ENCODE peak calls at places on chromosomes 13 and 19, in four cellular contexts. C is left ventricle myocardium inferior, I is fibroblast of lung, R is GM23248. P is an unnamed sample. For H3K36me3 and H3K4me1, the result is how much of the 10 kb centered on the place peaks cover.

GRCh38 chr19:38869160-38869835 is 8.8 kb downstream of the RINL start:
- DNase-seq in C (no peak), I (no peak), R (no peak), P (peak)

GRCh38 chr19:34426096-34426661 is 2.0 kb upstream of the UBA2 start:
- DNase-seq in C (no peak), I (no peak), R (no peak), P (no peak)

GRCh38 chr13:113547248-113547971 is 37.1 kb upstream of the TFDP1 start:
- DNase-seq in C (no peak), I (peak), R (peak), P (peak)

GRCh38 chr13:99086869-99087129 is 108.9 kb upstream of the DOCK9 start:
- DNase-seq in C (peak), I (peak), R (no peak), P (peak)

GRCh38 chr13:106533940-106534843 is 1.3 kb downstream of the EFNB2 start:
- DNase-seq in C (peak), I (peak), R (peak), P (peak)

GRCh38 chr13:96540656-96541055 is 450.7 kb downstream of the HS6ST3 start:
- DNase-seq in C (no peak), I (no peak), R (no peak), P (no peak)

GRCh38 chr13:97873398-97873797 is 80.1 kb upstream of the IPO5 start:
- DNase-seq in C (no peak), I (no peak), R (no peak), P (no peak)

GRCh38 chr19:29871143-29871542 is 59.4 kb downstream of the CCNE1 start:
- DNase-seq in C (no peak), I (no peak), R (no peak), P (no peak)

GRCh38 chr13:23966691-23967615 is 69.7 kb upstream of the C1QTNF9B start:
- DNase-seq in C (no peak), I (peak), R (no peak), P (no peak)

GRCh38 chr13:63864171-63864902 is 2448.7 kb upstream of the PCDH20 start:
- DNase-seq in C (no peak), I (peak), R (no peak), P (no peak)

GRCh38 chr13:91368676-91369425 is 21.4 kb downstream of the MIR17HG start:
- DNase-seq in C (no peak), I (no peak), R (peak), P (no peak)

GRCh38 chr19:17846146-17846545 is 1.6 kb downstream of the JAK3 start:
- DNase-seq in C (no peak), I (no peak), R (no peak), P (no peak)

GRCh38 chr19:16615788-16616187 is 12.2 kb downstream of the MED26 start:
- DNase-seq in C (no peak), I (no peak), R (no peak), P (no peak)

GRCh38 chr13:83815598-83815997 is 66.7 kb downstream of the SLITRK1 start:
- DNase-seq in C (no peak), I (no peak), R (no peak), P (no peak)

GRCh38 chr13:78802912-78803311 is 144.0 kb upstream of the OBI1 start:
- DNase-seq in C (no peak), I (no peak), R (no peak), P (no peak)

GRCh38 chr13:51614350-51614786 is 30.1 kb downstream of the WDFY2 start:
- DNase-seq in C (no peak), I (no peak), R (peak), P (peak)

GRCh38 chr13:34025746-34026145 is 207.8 kb downstream of the RFC3 start:
- DNase-seq in C (no peak), I (peak), R (peak), P (no peak)

GRCh38 chr13:75493156-75493555 is 11.2 kb upstream of the TBC1D4 start:
- DNase-seq in C (no peak), I (no peak), R (no peak), P (no peak)

GRCh38 chr19:33821871-33822270 is 25.2 kb downstream of the KCTD15 start:
- DNase-seq in C (no peak), I (no peak), R (peak), P (no peak)

GRCh38 chr13:112693831-112694497 is 4.1 kb downstream of the ATP11A start:
- DNase-seq in C (no peak), I (peak), R (peak), P (no peak)

GRCh38 chr19:13850910-13851753 is 25.8 kb upstream of the NANOS3 start:
- DNase-seq in C (peak), I (peak), R (peak), P (peak)

GRCh38 chr13:101415358-101416174 is 742 bp downstream of the NALCN start:
- DNase-seq in C (no peak), I (no peak), R (peak), P (peak)

GRCh38 chr13:58855283-58855682 is 1223.7 kb downstream of the PCDH17 start:
- DNase-seq in C (no peak), I (peak), R (no peak), P (no peak)

GRCh38 chr13:90547272-90547790 is 800.2 kb upstream of the MIR17HG start:
- DNase-seq in C (no peak), I (no peak), R (no peak), P (no peak)

GRCh38 chr13:106391271-106391670 is 144.2 kb downstream of the EFNB2 start:
- DNase-seq in C (no peak), I (no peak), R (no peak), P (no peak)

GRCh38 chr13:97749174-97749573 is 204.3 kb upstream of the IPO5 start:
- DNase-seq in C (no peak), I (no peak), R (peak), P (no peak)

GRCh38 chr13:75485286-75486062 is 3.5 kb upstream of the TBC1D4 start:
- DNase-seq in C (no peak), I (no peak), R (peak), P (no peak)

GRCh38 chr13:36919206-36919832 is 719 bp downstream of the SMAD9 start:
- DNase-seq in C (peak), I (peak), R (peak), P (no peak)

GRCh38 chr19:18441804-18442788 is 4.2 kb upstream of the ISYNA1 start:
- DNase-seq in C (no peak), I (no peak), R (no peak), P (no peak)

GRCh38 chr13:112747256-112747655 is 57.4 kb downstream of the ATP11A start:
- DNase-seq in C (no peak), I (no peak), R (no peak), P (no peak)

GRCh38 chr13:47480121-47480520 is 521.0 kb downstream of the SUCLA2 start:
- DNase-seq in C (no peak), I (peak), R (peak), P (no peak)

GRCh38 chr19:47047272-47047930 is 1.0 kb downstream of the TMEM160 start:
- DNase-seq in C (no peak), I (no peak), R (no peak), P (no peak)
- H3K4me3 ChIP-seq in C (peak), I (peak), R (peak), P (peak)

DNA sequence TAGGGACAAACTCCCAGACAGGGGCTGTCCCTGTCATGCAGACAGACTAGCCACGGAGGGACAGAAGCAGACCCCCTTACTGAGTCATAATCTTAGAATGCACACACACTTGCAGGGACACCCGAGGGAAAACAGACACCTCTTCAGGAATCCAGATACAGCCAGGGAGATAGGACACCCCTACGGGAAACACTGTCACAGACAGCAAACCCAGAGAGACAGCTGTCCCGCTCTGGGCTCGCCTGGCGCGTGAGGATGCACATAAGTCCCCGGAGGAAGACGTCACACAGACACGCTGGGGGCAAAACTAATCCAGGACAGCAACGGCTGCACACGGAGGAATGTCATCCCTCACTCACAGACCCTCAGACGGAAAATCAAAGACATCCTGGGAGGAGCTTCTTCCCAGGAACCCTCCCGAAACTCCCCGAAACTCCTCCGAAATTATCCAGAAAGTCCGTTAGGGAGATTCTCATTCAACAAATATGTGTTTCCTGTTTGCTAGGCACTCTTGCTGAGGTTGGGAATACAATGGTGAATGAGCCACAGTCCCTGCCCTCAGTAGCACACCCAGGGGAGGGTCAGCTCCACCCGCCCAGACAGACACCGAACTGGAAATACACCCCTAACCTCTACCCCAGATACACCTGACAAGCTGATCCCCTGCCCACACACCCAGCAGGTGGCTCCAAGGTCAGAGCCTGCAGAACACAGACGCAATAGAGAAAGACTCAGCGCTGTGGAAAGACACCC is 15.2 kb upstream of the TOMM40 start:
- DNase-seq in C (no peak), I (no peak), R (no peak), P (no peak)
- H3K36me3 ChIP-seq in C (half or more), I (under half), R (under half), P (half or more)

GRCh38 chr19:5706876-5707573 is 12.9 kb downstream of the LONP1 start:
- DNase-seq in C (no peak), I (no peak), R (no peak), P (peak)
- H3K4me1 ChIP-seq in C (under half), I (under half), R (under half), P (under half)

GRCh38 chr13:87792878-87793277 is 121.7 kb downstream of the SLITRK5 start:
- DNase-seq in C (no peak), I (no peak), R (no peak), P (no peak)

GRCh38 chr13:87788363-87788762 is 117.2 kb downstream of the SLITRK5 start:
- DNase-seq in C (no peak), I (no peak), R (no peak), P (no peak)
- H3K4me3 ChIP-seq in C (no peak), I (no peak), R (no peak), P (no peak)

GRCh38 chr19:54128796-54129616 is 8.6 kb upstream of the CNOT3 start:
- DNase-seq in C (no peak), I (no peak), R (no peak), P (peak)
- H3K36me3 ChIP-seq in C (half or more), I (under half), R (under half), P (under half)

GRCh38 chr19:7868671-7869452 is 5.3 kb downstream of the PRR36 start:
- DNase-seq in C (peak), I (peak), R (peak), P (peak)
- H3K4me1 ChIP-seq in C (under half), I (under half), R (under half), P (under half)

GRCh38 chr19:31675187-31675913 is 326.1 kb upstream of the TSHZ3 start:
- DNase-seq in C (no peak), I (peak), R (peak), P (no peak)
- H3K4me3 ChIP-seq in C (no peak), I (peak), R (peak), P (no peak)

GRCh38 chr19:49687566-49688316 is 1.7 kb upstream of the ADM5 start:
- DNase-seq in C (no peak), I (no peak), R (no peak), P (no peak)

GRCh38 chr19:49684983-49685553 is 4.3 kb upstream of the ADM5 start:
- DNase-seq in C (no peak), I (no peak), R (peak), P (no peak)

GRCh38 chr19:49685845-49686332 is 3.5 kb upstream of the ADM5 start:
- DNase-seq in C (no peak), I (no peak), R (no peak), P (no peak)

GRCh38 chr19:49687150-49687549 is 2.2 kb upstream of the ADM5 start:
- DNase-seq in C (no peak), I (no peak), R (no peak), P (no peak)

DNA sequence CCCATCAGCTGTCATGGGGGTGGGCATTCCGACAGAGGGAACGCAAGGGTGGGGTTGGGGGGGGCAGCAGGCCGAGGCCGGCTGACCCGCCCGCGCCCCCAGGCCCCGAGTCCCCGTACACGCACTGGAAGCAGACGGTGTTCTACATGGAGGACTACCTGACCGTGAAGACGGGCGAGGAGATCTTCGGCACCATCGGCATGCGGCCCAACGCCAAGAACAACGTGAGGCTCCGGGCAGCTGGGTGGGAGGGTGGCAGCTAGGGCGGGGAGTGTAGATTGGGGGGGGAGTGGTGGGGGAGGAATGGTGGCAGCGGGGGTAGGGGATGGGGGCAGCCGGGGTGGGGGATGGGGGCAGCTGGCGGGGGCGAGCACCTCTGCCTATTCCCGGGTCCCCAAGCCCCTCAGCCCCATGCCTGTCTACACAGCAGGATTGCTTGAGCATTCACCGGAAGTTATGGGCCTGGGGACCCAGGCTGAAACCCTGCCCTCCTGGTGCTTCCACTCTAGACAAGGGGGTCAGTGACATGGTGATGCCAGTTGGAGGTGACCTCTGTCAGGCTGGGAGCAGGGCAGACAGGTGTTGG is 2.8 kb upstream of the ADM5 start:
- DNase-seq in C (no peak), I (no peak), R (no peak), P (no peak)
- H3K36me3 ChIP-seq in C (half or more), I (under half), R (under half), P (under half)

P was measured in left lung.